ENCODE peak calls at places on chromosome X, in four cellular contexts. J is activated naive CD8-positive, alpha-beta T cell treated with anti-CD3 and anti-CD28 coated beads, Interleukin-2, amount 50 U/mL, for 16 hours; H is stimulated activated CD8-positive, alpha-beta memory T cell treated with anti-CD3 and anti-CD28 coated beads, Interleukin-15, amount 100 ng/mL, for 24 hours; X is CD8-positive, alpha-beta memory T cell. T is an unnamed sample.

GRCh38 chrX:49701323-49701722 is 5.5 kb upstream of the PAGE1 start:
- DNase-seq in J (no peak), H (no peak), X (no peak), T (no peak)

GRCh38 chrX:22629105-22629725 is 356.5 kb downstream of the CBLL2 start:
- DNase-seq in H (no peak), X (no peak), J (no peak), T (peak; percentile 66)

GRCh38 chrX:117990438-117990837 is 126.2 kb downstream of the KLHL13 start:
- DNase-seq in J (no peak), H (no peak), X (no peak), T (no peak)

GRCh38 chrX:148806145-148806868 is 305.9 kb downstream of the AFF2 start:
- DNase-seq in J (no peak), X (no peak), H (no peak), T (no peak)

GRCh38 chrX:129522184-129523059 is 868 bp downstream of the SMARCA1 start:
- DNase-seq in H (no peak), J (no peak), X (no peak), T (no peak)

GRCh38 chrX:3777416-3777815 is 64.0 kb upstream of the PRKX start:
- DNase-seq in X (no peak), H (no peak), J (no peak), T (no peak)

GRCh38 chrX:17033225-17033624 is 86.8 kb downstream of the REPS2 start:
- DNase-seq in X (no peak), H (no peak), J (no peak), T (no peak)

GRCh38 chrX:103607385-103608304 is at the start of gene TCEAL3:
- DNase-seq in H (no peak), X (peak; percentile 54), J (no peak), T (no peak)

GRCh38 chrX:136104936-136105335 is 42.4 kb upstream of the FHL1 start:
- DNase-seq in X (no peak), H (no peak), J (no peak), T (no peak)

GRCh38 chrX:3699841-3700381 is 13.5 kb downstream of the PRKX start:
- DNase-seq in X (peak; percentile 28), H (no peak), J (no peak), T (no peak)

GRCh38 chrX:68842781-68843581 is 14.2 kb downstream of the EFNB1 start:
- DNase-seq in H (no peak), X (no peak), J (no peak), T (no peak)

GRCh38 chrX:11064851-11065600 is 46.1 kb upstream of the HCCS start:
- DNase-seq in X (no peak), J (no peak), H (no peak), T (peak; percentile 30)

GRCh38 chrX:83511208-83511607 is 3.1 kb downstream of the POU3F4 start:
- DNase-seq in H (no peak), J (no peak), X (no peak), T (no peak)

GRCh38 chrX:41921492-41922124 is 1.7 kb downstream of the CASK start:
- DNase-seq in H (no peak), J (no peak), X (no peak), T (peak; percentile 34)

GRCh38 chrX:154890990-154891639 is 5.0 kb downstream of the F8A1 start:
- DNase-seq in J (no peak), X (no peak), H (no peak), T (peak; percentile 10)

GRCh38 chrX:152895121-152895520 is 2.7 kb upstream of the ZNF185 start:
- DNase-seq in X (no peak), H (no peak), J (no peak), T (no peak)

GRCh38 chrX:66012094-66012534 is 27.8 kb downstream of the VSIG4 start:
- DNase-seq in H (no peak), X (no peak), J (no peak), T (no peak)

GRCh38 chrX:56784666-56785065 is 55.6 kb downstream of the NBDY start:
- DNase-seq in H (no peak), J (no peak), X (no peak), T (no peak)

GRCh38 chrX:24023972-24024664 is 2.9 kb downstream of the KLHL15 start:
- DNase-seq in H (no peak), J (no peak), X (peak; percentile 2), T (no peak)

GRCh38 chrX:29634516-29634915 is 580.8 kb upstream of the MAGEB2 start:
- DNase-seq in H (no peak), X (no peak), J (no peak), T (no peak)

GRCh38 chrX:155333701-155334100 is 713 bp downstream of the CLIC2 start:
- DNase-seq in X (no peak), J (no peak), H (no peak), T (no peak)

GRCh38 chrX:143788265-143788664 is 67.7 kb upstream of the SPANXN2 start:
- DNase-seq in H (no peak), X (no peak), J (no peak), T (no peak)

GRCh38 chrX:7372843-7373525 is 225.0 kb upstream of the PUDP start:
- DNase-seq in J (no peak), X (no peak), H (no peak), T (peak; percentile 34)

GRCh38 chrX:124335598-124335997 is 3.1 kb downstream of the TEX13D start:
- DNase-seq in J (no peak), X (no peak), H (no peak), T (no peak)

GRCh38 chrX:119374736-119375135 is 24.4 kb upstream of the SLC25A43 start:
- DNase-seq in H (no peak), J (no peak), X (no peak), T (no peak)

GRCh38 chrX:111372065-111372464 is 39.9 kb downstream of the DCX start:
- DNase-seq in J (no peak), H (no peak), X (no peak), T (no peak)

T was measured in skeletal muscle cell.